ENCODE peak calls at places on chromosomes 2 and 18, in nine cellular contexts. J, S, G, H, R, K, U, T and X are unnamed samples.

GRCh38 chr2:74221091-74221490 is 22.7 kb downstream of the MTHFD2 start:
- DNase-seq in J (no peak), S (no peak), G (no peak), H (no peak), R (no peak), K (no peak), U (no peak), T (no peak), X (no peak)

GRCh38 chr2:233430091-233430490 is 75.8 kb downstream of the DGKD start:
- DNase-seq in J (no peak), S (no peak), G (no peak), H (no peak), R (no peak), K (no peak), U (no peak), T (peak), X (no peak)

GRCh38 chr2:104836253-104836652 is 17.7 kb upstream of the POU3F3 start:
- DNase-seq in J (no peak), S (no peak), G (no peak), H (no peak), R (no peak), K (no peak), U (no peak), T (no peak), X (no peak)

GRCh38 chr2:24181849-24182248 is 7.0 kb downstream of the FAM228A start:
- DNase-seq in J (no peak), S (no peak), G (peak), H (no peak), R (no peak), K (no peak), U (no peak), T (no peak), X (no peak)

GRCh38 chr2:130896813-130897212 is 60.1 kb downstream of the ARHGEF4 start:
- DNase-seq in J (no peak), S (no peak), G (no peak), H (no peak), R (no peak), K (no peak), U (no peak), T (no peak), X (no peak)

GRCh38 chr2:168521342-168521741 is 65.3 kb downstream of the CERS6 start:
- DNase-seq in J (no peak), S (no peak), G (peak), H (no peak), R (no peak), K (no peak), U (no peak), T (no peak), X (no peak)

GRCh38 chr2:73069041-73069854 is 2.3 kb downstream of the SFXN5 start:
- DNase-seq in J (no peak), S (peak), G (no peak), H (no peak), R (no peak), K (peak), U (no peak), T (peak), X (no peak)

GRCh38 chr18:52439457-52439856 is 99.5 kb downstream of the DCC start:
- DNase-seq in J (no peak), S (no peak), G (no peak), H (no peak), R (no peak), K (no peak), U (no peak), T (no peak), X (no peak)

GRCh38 chr2:43040084-43040854 is 186.1 kb downstream of the ZFP36L2 start:
- DNase-seq in J (no peak), S (no peak), G (no peak), H (no peak), R (no peak), K (no peak), U (no peak), T (no peak), X (no peak)

GRCh38 chr2:110804915-110805314 is 72.5 kb downstream of the ACOXL start:
- DNase-seq in J (no peak), S (no peak), G (no peak), H (no peak), R (no peak), K (no peak), U (peak), T (no peak), X (no peak)

GRCh38 chr2:36266536-36267121 is 88.9 kb upstream of the CRIM1 start:
- DNase-seq in J (no peak), S (no peak), G (no peak), H (no peak), R (no peak), K (no peak), U (no peak), T (no peak), X (no peak)

GRCh38 chr2:180747728-180748127 is 232.7 kb upstream of the UBE2E3 start:
- DNase-seq in J (no peak), S (peak), G (no peak), H (no peak), R (no peak), K (no peak), U (no peak), T (no peak), X (no peak)

GRCh38 chr2:175308005-175308404 is 126.5 kb upstream of the ATP5MC3 start:
- DNase-seq in J (no peak), S (no peak), G (no peak), H (no peak), R (no peak), K (no peak), U (no peak), T (no peak), X (no peak)

GRCh38 chr18:51191139-51191717 is 6.3 kb downstream of the MEX3C start:
- DNase-seq in J (no peak), S (no peak), G (no peak), H (no peak), R (no peak), K (no peak), U (no peak), T (no peak), X (no peak)

GRCh38 chr2:30362468-30363081 is 84.5 kb upstream of the LCLAT1 start:
- DNase-seq in J (no peak), S (peak), G (no peak), H (peak), R (no peak), K (no peak), U (no peak), T (no peak), X (no peak)

GRCh38 chr2:20582600-20583221 is 68.2 kb downstream of the HS1BP3 start:
- DNase-seq in J (no peak), S (no peak), G (no peak), H (no peak), R (no peak), K (no peak), U (no peak), T (no peak), X (no peak)